ENCODE peak calls at places on chromosomes 1 and 21, in nine cellular contexts. Q is cardiac fibroblast, O is tibial artery, K is A673, A is PC-3, D is heart right ventricle, J is endodermal cell, L is right cardiac atrium, E is upper lobe of right lung. Z is an unnamed sample.
A peak's percentile ranks its signal among the peaks of the same experiment; 100 is the strongest.

GRCh38 chr1:10528066-10529014 is 53.6 kb downstream of the PEX14 start:
- DNase-seq in Q (peak; percentile 90), O (no peak), K (peak; percentile 84), A (peak; percentile 72), D (peak; percentile 53), J (peak; percentile 55), L (peak; percentile 56), E (no peak), Z (peak; percentile 68)

GRCh38 chr1:217076902-217077301 is 353.7 kb upstream of the ESRRG start:
- DNase-seq in Q (no peak), O (no peak), K (no peak), A (peak; percentile 34), D (no peak), J (no peak), L (no peak), E (no peak), Z (peak; percentile 22)

GRCh38 chr1:66728021-66728420 is 24.2 kb upstream of the DYNLT5 start:
- DNase-seq in Q (peak; percentile 60), O (no peak), K (no peak), A (no peak), D (no peak), J (no peak), L (no peak), E (no peak), Z (peak; percentile 69)

GRCh38 chr1:209154916-209155315 is 428.6 kb upstream of the CAMK1G start:
- DNase-seq in Q (no peak), O (no peak), K (no peak), A (no peak), D (no peak), J (peak; percentile 47), L (no peak), E (no peak), Z (no peak)

GRCh38 chr1:114428083-114428754 is 82.8 kb downstream of the TRIM33 start:
- DNase-seq in Q (peak; percentile 47), O (no peak), K (peak; percentile 32), A (peak; percentile 38), D (no peak), J (no peak), L (no peak), E (no peak), Z (peak; percentile 53)

GRCh38 chr1:55789466-55789865 is 574.3 kb upstream of the USP24 start:
- DNase-seq in Q (no peak), O (no peak), K (no peak), A (no peak), D (no peak), J (no peak), L (no peak), E (no peak), Z (no peak)

GRCh38 chr1:248786106-248786665 is 30.6 kb upstream of the LYPD8 start:
- DNase-seq in Q (no peak), O (no peak), K (no peak), A (peak; percentile 48), D (no peak), J (no peak), L (no peak), E (no peak), Z (no peak)

GRCh38 chr1:20366766-20367602 is 76.3 kb downstream of the VWA5B1 start:
- DNase-seq in Q (peak; percentile 52), O (no peak), K (peak; percentile 44), A (peak; percentile 78), D (peak; percentile 40), J (peak; percentile 93), L (peak; percentile 29), E (no peak), Z (peak; percentile 49)

GRCh38 chr1:205802060-205802459 is 10.9 kb downstream of the SLC41A1 start:
- DNase-seq in Q (no peak), O (no peak), K (no peak), A (no peak), D (no peak), J (no peak), L (no peak), E (no peak), Z (no peak)

GRCh38 chr1:205797122-205797521 is 15.9 kb downstream of the SLC41A1 start:
- DNase-seq in Q (no peak), O (no peak), K (no peak), A (no peak), D (no peak), J (no peak), L (no peak), E (no peak), Z (no peak)

GRCh38 chr1:205798577-205798976 is 14.4 kb downstream of the SLC41A1 start:
- DNase-seq in Q (no peak), O (no peak), K (no peak), A (peak; percentile 47), D (no peak), J (peak; percentile 53), L (no peak), E (no peak), Z (no peak)

GRCh38 chr1:205800973-205801703 is 11.9 kb downstream of the SLC41A1 start:
- DNase-seq in Q (no peak), O (no peak), K (no peak), A (no peak), D (no peak), J (no peak), L (no peak), E (no peak), Z (peak; percentile 27)

GRCh38 chr1:205800470-205800869 is 12.5 kb downstream of the SLC41A1 start:
- DNase-seq in Q (no peak), O (no peak), K (no peak), A (no peak), D (no peak), J (no peak), L (no peak), E (no peak), Z (no peak)
- H3K4me3 ChIP-seq in Q (no peak overlapping the region), O (no peak overlapping the region), K (no peak overlapping the region), A (no peak overlapping the region), D (no peak overlapping the region), J (no peak overlapping the region), L (no peak overlapping the region), E (no peak overlapping the region), Z (no peak overlapping the region)

GRCh38 chr21:36113647-36114428 is 21.0 kb upstream of the CBR3 start:
- DNase-seq in Q (no peak), O (no peak), K (no peak), A (peak; percentile 78), D (no peak), J (no peak), L (no peak), E (peak; percentile 94), Z (no peak)
- H3K4me3 ChIP-seq in Q (no peak overlapping the region), O (no peak overlapping the region), K (no peak overlapping the region), A (peak overlapping the region; percentile 71), D (no peak overlapping the region), J (no peak overlapping the region), L (no peak overlapping the region), E (peak overlapping the region; percentile 49), Z (no peak overlapping the region)

GRCh38 chr21:32735524-32735923 is 7.7 kb upstream of the SYNJ1 start:
- DNase-seq in Q (no peak), O (no peak), K (no peak), A (no peak), D (no peak), J (no peak), L (no peak), E (no peak), Z (no peak)
- H3K4me3 ChIP-seq in Q (no peak overlapping the region), O (no peak overlapping the region), K (no peak overlapping the region), A (no peak overlapping the region), D (no peak overlapping the region), J (no peak overlapping the region), L (no peak overlapping the region), E (no peak overlapping the region), Z (no peak overlapping the region)

GRCh38 chr1:110210604-110211502 is 739 bp downstream of the KCNC4 start:
- DNase-seq in Q (peak; percentile 29), O (peak; percentile 76), K (peak; percentile 30), A (peak; percentile 27), D (peak; percentile 38), J (peak; percentile 82), L (peak; percentile 55), E (peak; percentile 80), Z (peak; percentile 25)

GRCh38 chr1:110213143-110213540 is 3.0 kb downstream of the KCNC4 start:
- DNase-seq in Q (no peak), O (no peak), K (no peak), A (no peak), D (no peak), J (no peak), L (no peak), E (no peak), Z (no peak)

GRCh38 chr1:110212165-110213142 is 2.3 kb downstream of the KCNC4 start:
- DNase-seq in Q (no peak), O (no peak), K (peak; percentile 28), A (no peak), D (no peak), J (peak; percentile 74), L (no peak), E (no peak), Z (no peak)

GRCh38 chr1:110209715-110210603 is at the start of gene KCNC4:
- DNase-seq in Q (peak; percentile 65), O (peak; percentile 95), K (peak; percentile 79), A (peak; percentile 79), D (peak; percentile 91), J (peak; percentile 95), L (peak; percentile 93), E (peak; percentile 95), Z (peak; percentile 47)

DNA sequence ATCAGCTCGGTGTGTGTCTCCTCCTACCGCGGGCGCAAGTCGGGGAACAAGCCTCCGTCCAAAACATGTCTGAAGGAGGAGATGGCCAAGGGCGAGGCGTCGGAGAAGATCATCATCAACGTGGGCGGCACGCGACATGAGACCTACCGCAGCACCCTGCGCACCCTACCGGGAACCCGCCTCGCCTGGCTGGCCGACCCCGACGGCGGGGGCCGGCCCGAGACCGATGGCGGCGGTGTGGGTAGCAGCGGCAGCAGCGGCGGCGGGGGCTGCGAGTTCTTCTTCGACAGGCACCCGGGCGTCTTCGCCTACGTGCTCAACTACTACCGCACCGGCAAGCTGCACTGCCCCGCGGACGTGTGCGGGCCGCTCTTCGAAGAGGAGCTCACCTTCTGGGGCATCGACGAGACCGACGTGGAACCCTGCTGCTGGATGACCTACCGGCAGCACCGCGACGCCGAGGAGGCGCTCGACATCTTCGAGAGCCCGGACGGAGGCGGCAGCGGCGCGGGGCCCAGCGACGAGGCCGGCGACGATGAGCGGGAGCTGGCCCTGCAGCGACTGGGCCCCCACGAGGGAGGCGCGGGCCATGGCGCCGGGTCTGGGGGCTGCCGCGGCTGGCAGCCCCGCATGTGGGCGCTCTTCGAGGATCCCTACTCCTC is 1.5 kb downstream of the KCNC4 start:
- DNase-seq in Q (no peak), O (no peak), K (no peak), A (no peak), D (no peak), J (no peak), L (no peak), E (no peak), Z (no peak)
- H3K4me3 ChIP-seq in Q (peak overlapping the region; percentile 53), O (peak overlapping the region; percentile 87), K (peak overlapping the region; percentile 52), A (peak overlapping the region; percentile 83), D (peak overlapping the region; percentile 62), J (peak overlapping the region; percentile 69), L (peak overlapping the region; percentile 65), E (peak overlapping the region; percentile 75), Z (no peak overlapping the region)